ENCODE peak calls at places on chromosomes 5 and 9, in four cellular contexts. L, P, O and M are unnamed samples.

GRCh38 chr5:669842-670395 is 23.2 kb downstream of the TPPP start:
- DNase-seq in L (no peak), P (no peak), O (no peak), M (no peak)

GRCh38 chr9:84357235-84357634 is 16.7 kb upstream of the SLC28A3 start:
- DNase-seq in L (no peak), P (no peak), O (no peak), M (no peak)

GRCh38 chr5:52743970-52744369 is 43.7 kb upstream of the ITGA1 start:
- DNase-seq in L (no peak), P (no peak), O (peak; percentile 42), M (peak; percentile 75)

GRCh38 chr9:36284226-36284625 is 26.0 kb upstream of the GNE start:
- DNase-seq in L (no peak), P (no peak), O (no peak), M (no peak)

GRCh38 chr5:176789873-176790615 is 20.3 kb upstream of the UNC5A start:
- DNase-seq in L (no peak), P (no peak), O (no peak), M (no peak)

GRCh38 chr9:79013715-79014610 is 557.8 kb upstream of the TLE4 start:
- DNase-seq in L (no peak), P (no peak), O (no peak), M (no peak)

GRCh38 chr5:99331061-99331460 is 402.3 kb upstream of the CHD1 start:
- DNase-seq in L (no peak), P (no peak), O (no peak), M (no peak)

GRCh38 chr5:157324237-157324636 is 58.3 kb downstream of the CYFIP2 start:
- DNase-seq in L (no peak), P (no peak), O (peak; percentile 30), M (no peak)

GRCh38 chr5:10797246-10797645 is 36.2 kb upstream of the DAP start:
- DNase-seq in L (no peak), P (no peak), O (no peak), M (no peak)

GRCh38 chr5:40605295-40605958 is 74.3 kb upstream of the PTGER4 start:
- DNase-seq in L (no peak), P (no peak), O (peak; percentile 55), M (peak; percentile 77)

GRCh38 chr9:92563701-92564100 is 27.9 kb upstream of the ECM2 start:
- DNase-seq in L (no peak), P (no peak), O (no peak), M (no peak)

GRCh38 chr5:5200133-5200532 is 60.0 kb downstream of the ADAMTS16 start:
- DNase-seq in L (no peak), P (no peak), O (no peak), M (no peak)

GRCh38 chr9:7615344-7615743 is 184.2 kb downstream of the DMAC1 start:
- DNase-seq in L (no peak), P (no peak), O (no peak), M (no peak)

GRCh38 chr5:16082053-16082452 is 97.5 kb downstream of the MARCHF11 start:
- DNase-seq in L (no peak), P (no peak), O (no peak), M (peak; percentile 23)

GRCh38 chr9:137070906-137071275 is 534 bp upstream of the SAPCD2 start:
- DNase-seq in L (no peak), P (peak; percentile 79), O (no peak), M (no peak)

GRCh38 chr5:75156585-75156984 is 80.1 kb downstream of the ANKRD31 start:
- DNase-seq in L (no peak), P (no peak), O (no peak), M (peak; percentile 6)

GRCh38 chr9:122453677-122454135 is 24.0 kb downstream of the OR1J1 start:
- DNase-seq in L (no peak), P (no peak), O (no peak), M (no peak)

GRCh38 chr9:135945969-135946368 is 15.2 kb downstream of the UBAC1 start:
- DNase-seq in L (no peak), P (no peak), O (no peak), M (no peak)

GRCh38 chr9:136536051-136536720 is 9.7 kb downstream of the NOTCH1 start:
- DNase-seq in L (no peak), P (no peak), O (no peak), M (no peak)

GRCh38 chr5:102049517-102049916 is 246.6 kb downstream of the SLCO4C1 start:
- DNase-seq in L (no peak), P (no peak), O (no peak), M (no peak)

GRCh38 chr9:24738421-24738961 is 192.8 kb upstream of the IZUMO3 start:
- DNase-seq in L (no peak), P (no peak), O (no peak), M (no peak)

GRCh38 chr5:147483961-147484707 is 25.7 kb downstream of the DPYSL3 start:
- DNase-seq in L (no peak), P (no peak), O (no peak), M (no peak)

GRCh38 chr5:168165221-168165965 is 126.1 kb upstream of the WWC1 start:
- DNase-seq in L (no peak), P (no peak), O (no peak), M (peak; percentile 48)

GRCh38 chr5:57338068-57338848 is 144.4 kb downstream of the ACTBL2 start:
- DNase-seq in L (no peak), P (no peak), O (peak; percentile 18), M (peak; percentile 28)

GRCh38 chr5:32123058-32123805 is 50.9 kb downstream of the GOLPH3 start:
- DNase-seq in L (no peak), P (no peak), O (no peak), M (no peak)

GRCh38 chr9:84860423-84861115 is 191.0 kb downstream of the NTRK2 start:
- DNase-seq in L (no peak), P (no peak), O (no peak), M (no peak)

GRCh38 chr5:116626272-116626723 is 51.7 kb upstream of the SEMA6A start:
- DNase-seq in L (no peak), P (no peak), O (no peak), M (no peak)

GRCh38 chr5:10448754-10449345 is 7.2 kb downstream of the ROPN1L start:
- DNase-seq in L (no peak), P (no peak), O (no peak), M (no peak)

GRCh38 chr9:137672907-137673791 is 54.3 kb downstream of the EHMT1 start:
- DNase-seq in L (peak; percentile 25), P (no peak), O (peak; percentile 40), M (peak; percentile 48)

GRCh38 chr9:99249619-99250018 is 27.5 kb downstream of the SEC61B start:
- DNase-seq in L (no peak), P (no peak), O (no peak), M (no peak)